ENCODE peak calls at places on chromosomes 7 and 10, in seven cellular contexts. S is fibroblast of villous mesenchyme, I is choroid plexus epithelial cell, H is astrocyte of the cerebellum, U is tibial nerve, O is fibroblast of pulmonary artery, Q is A549. T is an unnamed sample.

GRCh38 chr7:44838751-44839150 is 9.1 kb downstream of the H2AZ2 start:
- DNase-seq in S (peak), I (no peak), H (no peak), U (no peak), O (no peak), Q (no peak), T (no peak)

GRCh38 chr10:112262556-112262955 is 20.6 kb upstream of the TECTB start:
- DNase-seq in S (peak), I (no peak), H (no peak), U (no peak), O (no peak), Q (no peak), T (no peak)

GRCh38 chr7:136859798-136860197 is 8.7 kb upstream of the CHRM2 start:
- DNase-seq in S (peak), I (peak), H (no peak), U (no peak), O (peak), Q (no peak), T (no peak)

GRCh38 chr7:2309889-2310331 is 4.3 kb downstream of the SNX8 start:
- DNase-seq in S (peak), I (peak), H (peak), U (peak), O (peak), Q (peak), T (no peak)

GRCh38 chr10:63664341-63664885 is 143.2 kb downstream of the REEP3 start:
- DNase-seq in S (no peak), I (no peak), H (no peak), U (no peak), O (no peak), Q (no peak), T (no peak)

GRCh38 chr7:130721486-130722277 is 12.3 kb downstream of the KLF14 start:
- DNase-seq in S (peak), I (peak), H (peak), U (peak), O (peak), Q (peak), T (peak)

GRCh38 chr7:50718876-50719275 is 63.8 kb downstream of the GRB10 start:
- DNase-seq in S (no peak), I (no peak), H (no peak), U (no peak), O (no peak), Q (no peak), T (no peak)

GRCh38 chr10:46523881-46524470 is 32.5 kb downstream of the GPRIN2 start:
- DNase-seq in S (peak), I (peak), H (peak), U (no peak), O (peak), Q (peak), T (peak)

GRCh38 chr10:111338035-111338434 is 261.2 kb downstream of the ADRA2A start:
- DNase-seq in S (no peak), I (no peak), H (no peak), U (no peak), O (no peak), Q (no peak), T (no peak)

GRCh38 chr10:48713966-48714618 is 29.4 kb downstream of the WDFY4 start:
- DNase-seq in S (no peak), I (no peak), H (no peak), U (no peak), O (peak), Q (no peak), T (no peak)

GRCh38 chr10:119111968-119112515 is 8.1 kb downstream of the DENND10 start:
- DNase-seq in S (peak), I (no peak), H (no peak), U (no peak), O (peak), Q (no peak), T (no peak)

GRCh38 chr7:87797798-87798403 is 78.3 kb downstream of the SLC25A40 start:
- DNase-seq in S (peak), I (peak), H (peak), U (peak), O (peak), Q (peak), T (no peak)

GRCh38 chr7:80206763-80207162 is 72.1 kb downstream of the GNAI1 start:
- DNase-seq in S (no peak), I (no peak), H (no peak), U (no peak), O (no peak), Q (no peak), T (no peak)
- TF ChIP-seq CTCF in S (no peak), I (no peak), H (no peak), U (no peak), O (no peak), Q (no peak), T (no peak)

GRCh38 chr7:208128-208673 is 15.8 kb downstream of the FAM20C start:
- DNase-seq in S (no peak), I (no peak), H (no peak), U (no peak), O (no peak), Q (no peak), T (no peak)

GRCh38 chr7:208816-209215 is 16.4 kb downstream of the FAM20C start:
- DNase-seq in S (no peak), I (no peak), H (no peak), U (no peak), O (no peak), Q (no peak), T (no peak)

GRCh38 chr7:209416-209815 is 17.0 kb downstream of the FAM20C start:
- DNase-seq in S (no peak), I (no peak), H (no peak), U (no peak), O (no peak), Q (no peak), T (no peak)

GRCh38 chr7:205117-206010 is 13.0 kb downstream of the FAM20C start:
- DNase-seq in S (no peak), I (no peak), H (no peak), U (no peak), O (no peak), Q (no peak), T (no peak)

GRCh38 chr7:207418-208127 is 15.2 kb downstream of the FAM20C start:
- DNase-seq in S (no peak), I (no peak), H (no peak), U (no peak), O (no peak), Q (no peak), T (no peak)
- TF ChIP-seq CTCF in S (peak), I (peak), H (peak), U (no peak), O (peak), Q (no peak), T (peak)

GRCh38 chr10:103542764-103543616 is 49.5 kb downstream of the NEURL1 start:
- DNase-seq in S (peak), I (peak), H (no peak), U (peak), O (peak), Q (no peak), T (no peak)
- TF ChIP-seq CTCF in S (peak), I (peak), H (peak), U (no peak), O (peak), Q (peak), T (no peak)

GRCh38 chr7:131935180-131935579 is 378.8 kb upstream of the PODXL start:
- DNase-seq in S (no peak), I (no peak), H (no peak), U (no peak), O (no peak), Q (no peak), T (no peak)
- TF ChIP-seq CTCF in S (no peak), I (no peak), H (no peak), U (no peak), O (no peak), Q (no peak), T (no peak)

DNA sequence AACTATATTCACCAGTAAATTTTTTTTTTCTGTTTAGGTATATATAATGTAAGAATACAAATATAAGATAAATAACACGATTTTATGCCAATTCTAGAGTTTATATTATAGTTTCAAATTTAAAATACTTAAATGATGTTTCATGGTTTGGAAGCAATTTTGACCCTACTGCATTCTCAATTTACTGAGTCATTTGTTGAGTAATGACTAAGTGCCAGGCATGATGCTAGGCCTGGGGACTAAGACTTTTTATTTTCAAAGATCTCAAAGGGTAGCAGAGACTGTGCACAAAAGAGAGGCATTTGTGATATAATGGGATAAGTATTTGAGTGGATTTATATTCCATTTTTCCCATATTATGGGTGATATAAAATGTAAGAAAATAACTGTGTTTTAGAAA is 78.9 kb upstream of the SMIM30 start:
- DNase-seq in S (peak), I (peak), H (peak), U (no peak), O (peak), Q (no peak), T (no peak)
- TF ChIP-seq CTCF in S (no peak), I (no peak), H (no peak), U (no peak), O (no peak), Q (no peak), T (no peak)

T was measured in mesothelial cell of epicardium.